ENCODE peak calls at places on chromosomes 2 and 18, in eight cellular contexts. One of them, this sample, is unnamed.

GRCh38 chr2:55026202-55026601 is 24.0 kb downstream of the RTN4 start:
- DNase-seq in choroid plexus epithelial cell: peak
- DNase-seq in fibroblast of the aortic adventitia: peak
- DNase-seq in brain microvascular endothelial cell: no peak
- DNase-seq in transverse colon: no peak
- DNase-seq in spleen: no peak
- DNase-seq in heart left ventricle: no peak
- DNase-seq in AG04449: no peak
- DNase-seq in this sample: peak

GRCh38 chr2:2769481-2770431 is 438.7 kb upstream of the MYT1L start:
- DNase-seq in choroid plexus epithelial cell: no peak
- DNase-seq in fibroblast of the aortic adventitia: no peak
- DNase-seq in brain microvascular endothelial cell: no peak
- DNase-seq in transverse colon: no peak
- DNase-seq in spleen: peak
- DNase-seq in heart left ventricle: peak
- DNase-seq in AG04449: no peak
- DNase-seq in this sample: no peak

GRCh38 chr2:27501042-27501441 is 4.4 kb downstream of the GCKR start:
- DNase-seq in choroid plexus epithelial cell: no peak
- DNase-seq in fibroblast of the aortic adventitia: no peak
- DNase-seq in brain microvascular endothelial cell: no peak
- DNase-seq in transverse colon: no peak
- DNase-seq in spleen: no peak
- DNase-seq in heart left ventricle: no peak
- DNase-seq in AG04449: no peak
- DNase-seq in this sample: no peak

GRCh38 chr2:152421521-152422367 is 86.8 kb downstream of the FMNL2 start:
- DNase-seq in choroid plexus epithelial cell: peak
- DNase-seq in fibroblast of the aortic adventitia: peak
- DNase-seq in brain microvascular endothelial cell: peak
- DNase-seq in transverse colon: peak
- DNase-seq in spleen: no peak
- DNase-seq in heart left ventricle: peak
- DNase-seq in AG04449: peak
- DNase-seq in this sample: peak

GRCh38 chr2:170245312-170245711 is 67.4 kb downstream of the MYO3B start:
- DNase-seq in choroid plexus epithelial cell: no peak
- DNase-seq in fibroblast of the aortic adventitia: no peak
- DNase-seq in brain microvascular endothelial cell: no peak
- DNase-seq in transverse colon: no peak
- DNase-seq in spleen: no peak
- DNase-seq in heart left ventricle: no peak
- DNase-seq in AG04449: no peak
- DNase-seq in this sample: no peak

GRCh38 chr18:36247036-36247435 is 50.5 kb upstream of the FHOD3 start:
- DNase-seq in choroid plexus epithelial cell: peak
- DNase-seq in fibroblast of the aortic adventitia: no peak
- DNase-seq in brain microvascular endothelial cell: no peak
- DNase-seq in transverse colon: no peak
- DNase-seq in spleen: no peak
- DNase-seq in heart left ventricle: no peak
- DNase-seq in AG04449: no peak
- DNase-seq in this sample: no peak

GRCh38 chr2:105782123-105782522 is 37.4 kb downstream of the NCK2 start:
- DNase-seq in choroid plexus epithelial cell: no peak
- DNase-seq in fibroblast of the aortic adventitia: no peak
- DNase-seq in brain microvascular endothelial cell: no peak
- DNase-seq in transverse colon: no peak
- DNase-seq in spleen: no peak
- DNase-seq in heart left ventricle: no peak
- DNase-seq in AG04449: no peak
- DNase-seq in this sample: no peak

GRCh38 chr18:9055185-9055584 is 47.3 kb upstream of the NDUFV2 start:
- DNase-seq in choroid plexus epithelial cell: peak
- DNase-seq in fibroblast of the aortic adventitia: peak
- DNase-seq in brain microvascular endothelial cell: no peak
- DNase-seq in transverse colon: no peak
- DNase-seq in spleen: no peak
- DNase-seq in heart left ventricle: no peak
- DNase-seq in AG04449: peak
- DNase-seq in this sample: peak

GRCh38 chr2:168189835-168190426 is 57.5 kb downstream of the STK39 start:
- DNase-seq in choroid plexus epithelial cell: peak
- DNase-seq in fibroblast of the aortic adventitia: peak
- DNase-seq in brain microvascular endothelial cell: peak
- DNase-seq in transverse colon: peak
- DNase-seq in spleen: no peak
- DNase-seq in heart left ventricle: no peak
- DNase-seq in AG04449: no peak
- DNase-seq in this sample: no peak

DNA sequence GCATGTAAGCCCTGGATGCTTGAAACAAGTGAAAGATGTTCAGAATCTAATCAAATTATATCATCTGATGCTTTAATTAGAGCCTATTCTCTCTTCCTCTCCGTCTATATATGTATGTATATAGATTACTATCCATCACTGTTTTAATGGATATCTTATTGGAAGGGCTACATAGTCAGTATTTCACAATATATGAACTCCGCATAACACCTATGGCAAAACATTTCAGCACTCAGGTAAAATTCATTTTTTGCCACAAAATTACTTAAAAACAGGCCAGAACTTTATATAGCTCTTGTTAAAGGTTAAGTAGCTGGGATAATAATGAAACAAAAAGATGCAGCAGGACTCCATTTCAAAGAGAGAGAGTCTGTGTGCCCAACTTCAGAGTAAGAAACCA is 1.2 kb downstream of the PJVK start:
- DNase-seq in choroid plexus epithelial cell: no peak
- DNase-seq in fibroblast of the aortic adventitia: no peak
- DNase-seq in brain microvascular endothelial cell: no peak
- DNase-seq in transverse colon: no peak
- DNase-seq in spleen: no peak
- DNase-seq in heart left ventricle: no peak
- DNase-seq in AG04449: no peak
- DNase-seq in this sample: no peak
- H3K4me3 ChIP-seq in choroid plexus epithelial cell: no peak
- H3K4me3 ChIP-seq in fibroblast of the aortic adventitia: no peak
- H3K4me3 ChIP-seq in brain microvascular endothelial cell: no peak
- H3K4me3 ChIP-seq in transverse colon: no peak
- H3K4me3 ChIP-seq in spleen: no peak
- H3K4me3 ChIP-seq in heart left ventricle: no peak
- H3K4me3 ChIP-seq in AG04449: no peak
- H3K4me3 ChIP-seq in this sample: no peak

DNA sequence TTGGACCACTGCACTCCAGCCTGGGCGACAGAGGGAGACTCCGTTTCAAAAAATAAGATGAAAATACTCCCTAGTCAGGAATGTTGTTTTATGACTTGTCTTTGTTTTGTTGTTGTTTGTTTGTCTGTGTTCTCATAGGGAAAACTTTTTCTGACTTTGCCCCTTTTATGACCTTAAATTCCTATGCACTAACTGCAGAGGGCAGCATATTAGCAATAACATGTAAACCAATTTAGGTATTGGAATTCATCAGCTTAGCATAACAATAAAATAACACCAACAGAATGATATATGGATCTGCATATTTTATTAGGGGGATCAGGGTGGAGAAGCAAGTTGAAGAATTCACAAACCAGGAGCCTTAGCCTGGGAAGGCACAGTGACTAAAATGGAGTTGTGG is 631.5 kb downstream of the SUCLG1 start:
- DNase-seq in choroid plexus epithelial cell: no peak
- DNase-seq in fibroblast of the aortic adventitia: no peak
- DNase-seq in brain microvascular endothelial cell: no peak
- DNase-seq in transverse colon: no peak
- DNase-seq in spleen: no peak
- DNase-seq in heart left ventricle: no peak
- DNase-seq in AG04449: no peak
- DNase-seq in this sample: no peak
- TF ChIP-seq CTCF in choroid plexus epithelial cell: no peak
- TF ChIP-seq CTCF in fibroblast of the aortic adventitia: no peak
- TF ChIP-seq CTCF in brain microvascular endothelial cell: no peak
- TF ChIP-seq CTCF in transverse colon: peak
- TF ChIP-seq CTCF in spleen: no peak
- TF ChIP-seq CTCF in heart left ventricle: no peak
- TF ChIP-seq CTCF in AG04449: no peak
- TF ChIP-seq CTCF in this sample: no peak

GRCh38 chr18:23912356-23912755 is 102.2 kb upstream of the TTC39C start:
- DNase-seq in choroid plexus epithelial cell: peak
- DNase-seq in fibroblast of the aortic adventitia: peak
- DNase-seq in brain microvascular endothelial cell: peak
- DNase-seq in transverse colon: no peak
- DNase-seq in spleen: no peak
- DNase-seq in heart left ventricle: no peak
- DNase-seq in AG04449: no peak
- DNase-seq in this sample: no peak
- H3K4me3 ChIP-seq in choroid plexus epithelial cell: no peak
- H3K4me3 ChIP-seq in fibroblast of the aortic adventitia: no peak
- H3K4me3 ChIP-seq in brain microvascular endothelial cell: no peak
- H3K4me3 ChIP-seq in transverse colon: no peak
- H3K4me3 ChIP-seq in spleen: no peak
- H3K4me3 ChIP-seq in heart left ventricle: no peak
- H3K4me3 ChIP-seq in AG04449: no peak
- H3K4me3 ChIP-seq in this sample: no peak

GRCh38 chr2:196640031-196640548 is 575 bp downstream of the CCDC150 start:
- DNase-seq in choroid plexus epithelial cell: no peak
- DNase-seq in fibroblast of the aortic adventitia: no peak
- DNase-seq in brain microvascular endothelial cell: no peak
- DNase-seq in transverse colon: no peak
- DNase-seq in spleen: no peak
- DNase-seq in heart left ventricle: no peak
- DNase-seq in AG04449: no peak
- DNase-seq in this sample: no peak

GRCh38 chr2:196638765-196639164 is 750 bp upstream of the CCDC150 start:
- DNase-seq in choroid plexus epithelial cell: no peak
- DNase-seq in fibroblast of the aortic adventitia: no peak
- DNase-seq in brain microvascular endothelial cell: no peak
- DNase-seq in transverse colon: no peak
- DNase-seq in spleen: peak
- DNase-seq in heart left ventricle: no peak
- DNase-seq in AG04449: no peak
- DNase-seq in this sample: no peak

GRCh38 chr2:196635156-196635555 is 4.4 kb upstream of the CCDC150 start:
- DNase-seq in choroid plexus epithelial cell: no peak
- DNase-seq in fibroblast of the aortic adventitia: peak
- DNase-seq in brain microvascular endothelial cell: no peak
- DNase-seq in transverse colon: no peak
- DNase-seq in spleen: no peak
- DNase-seq in heart left ventricle: no peak
- DNase-seq in AG04449: no peak
- DNase-seq in this sample: no peak

DNA sequence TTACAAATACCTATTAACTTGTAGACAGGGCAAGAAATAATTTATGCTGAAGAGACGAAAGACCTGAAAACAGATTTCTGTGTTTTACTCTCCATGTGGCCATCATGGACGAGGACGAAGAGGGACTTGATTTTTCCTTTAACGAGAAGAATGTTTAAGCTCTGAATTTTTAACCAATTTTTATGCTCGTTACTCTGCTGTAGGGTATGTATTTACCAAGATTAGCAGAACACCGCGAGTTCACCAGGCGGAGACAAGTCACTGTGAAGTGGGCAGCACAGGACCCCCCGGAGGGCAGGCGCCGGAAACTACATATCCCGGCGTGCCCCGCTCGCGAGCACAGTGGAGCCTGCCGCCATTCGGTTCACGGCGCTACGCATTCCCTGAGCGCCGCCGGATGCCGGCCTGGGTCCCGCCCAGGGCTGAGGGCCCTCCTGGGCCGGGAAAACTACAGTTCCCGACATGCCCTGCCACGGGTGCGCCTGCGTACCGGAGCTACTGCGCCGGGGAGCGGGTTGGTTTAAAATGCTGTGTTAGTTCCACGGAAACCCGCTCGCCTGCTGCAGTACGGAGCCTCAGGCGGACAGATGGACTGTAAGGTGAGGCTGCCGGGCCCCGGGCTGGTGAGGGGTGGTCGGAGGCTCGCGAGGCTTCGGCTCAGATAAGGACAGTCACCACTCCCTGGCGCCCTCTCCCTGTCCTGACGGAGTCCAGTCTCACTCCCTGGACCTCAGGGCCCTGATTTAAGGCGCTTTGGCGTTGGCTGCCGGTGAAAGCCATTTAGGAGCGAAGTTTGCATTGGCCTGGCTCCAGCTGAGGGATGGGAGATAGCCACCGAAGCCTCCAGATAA is at the start of gene CCDC150:
- DNase-seq in choroid plexus epithelial cell: peak
- DNase-seq in fibroblast of the aortic adventitia: peak
- DNase-seq in brain microvascular endothelial cell: peak
- DNase-seq in transverse colon: peak
- DNase-seq in spleen: peak
- DNase-seq in heart left ventricle: peak
- DNase-seq in AG04449: peak
- DNase-seq in this sample: peak
- TF ChIP-seq CTCF in choroid plexus epithelial cell: peak
- TF ChIP-seq CTCF in fibroblast of the aortic adventitia: peak
- TF ChIP-seq CTCF in brain microvascular endothelial cell: peak
- TF ChIP-seq CTCF in transverse colon: no peak
- TF ChIP-seq CTCF in spleen: no peak
- TF ChIP-seq CTCF in heart left ventricle: no peak
- TF ChIP-seq CTCF in AG04449: peak
- TF ChIP-seq CTCF in this sample: no peak

GRCh38 chr2:138395565-138396306 is 105.8 kb upstream of the SPOPL start:
- DNase-seq in choroid plexus epithelial cell: peak
- DNase-seq in fibroblast of the aortic adventitia: peak
- DNase-seq in brain microvascular endothelial cell: peak
- DNase-seq in transverse colon: no peak
- DNase-seq in spleen: no peak
- DNase-seq in heart left ventricle: no peak
- DNase-seq in AG04449: no peak
- DNase-seq in this sample: no peak
- H3K4me3 ChIP-seq in choroid plexus epithelial cell: no peak
- H3K4me3 ChIP-seq in fibroblast of the aortic adventitia: no peak
- H3K4me3 ChIP-seq in brain microvascular endothelial cell: no peak
- H3K4me3 ChIP-seq in transverse colon: no peak
- H3K4me3 ChIP-seq in spleen: no peak
- H3K4me3 ChIP-seq in heart left ventricle: no peak
- H3K4me3 ChIP-seq in AG04449: no peak
- H3K4me3 ChIP-seq in this sample: no peak